ENCODE peak calls at places on chromosome 9, in seven cellular contexts. One of them, this sample, is unnamed.

GRCh38 chr9:80968611-80969010 is 720.7 kb downstream of the TLE1 start:
- DNase-seq in GM06990: no peak
- DNase-seq in WERI-Rb-1: no peak
- DNase-seq in foreskin fibroblast: peak
- DNase-seq in lung: no peak
- DNase-seq in CD4-positive, alpha-beta T cell: no peak
- DNase-seq in HepG2: no peak
- DNase-seq in this sample: no peak

GRCh38 chr9:110891760-110892159 is 146.5 kb downstream of the LPAR1 start:
- DNase-seq in CD4-positive, alpha-beta T cell: no peak
- DNase-seq in WERI-Rb-1: no peak
- DNase-seq in GM06990: no peak
- DNase-seq in foreskin fibroblast: peak
- DNase-seq in lung: no peak
- DNase-seq in HepG2: no peak
- DNase-seq in this sample: no peak

GRCh38 chr9:126670270-126670669 is 56.5 kb downstream of the LMX1B start:
- DNase-seq in WERI-Rb-1: no peak
- DNase-seq in HepG2: no peak
- DNase-seq in foreskin fibroblast: no peak
- DNase-seq in lung: no peak
- DNase-seq in GM06990: no peak
- DNase-seq in CD4-positive, alpha-beta T cell: no peak
- DNase-seq in this sample: no peak

GRCh38 chr9:3525088-3525835 is 539 bp downstream of the RFX3 start:
- DNase-seq in HepG2: no peak
- DNase-seq in lung: no peak
- DNase-seq in WERI-Rb-1: no peak
- DNase-seq in foreskin fibroblast: no peak
- DNase-seq in GM06990: no peak
- DNase-seq in CD4-positive, alpha-beta T cell: no peak
- DNase-seq in this sample: peak

GRCh38 chr9:93223241-93224180 is 39.6 kb downstream of the WNK2 start:
- DNase-seq in HepG2: no peak
- DNase-seq in CD4-positive, alpha-beta T cell: no peak
- DNase-seq in GM06990: no peak
- DNase-seq in WERI-Rb-1: no peak
- DNase-seq in foreskin fibroblast: peak
- DNase-seq in lung: no peak
- DNase-seq in this sample: no peak

GRCh38 chr9:22401671-22402070 is 45.0 kb upstream of the DMRTA1 start:
- DNase-seq in foreskin fibroblast: no peak
- DNase-seq in WERI-Rb-1: no peak
- DNase-seq in GM06990: no peak
- DNase-seq in CD4-positive, alpha-beta T cell: no peak
- DNase-seq in lung: no peak
- DNase-seq in HepG2: no peak
- DNase-seq in this sample: no peak

GRCh38 chr9:17075146-17075757 is 59.6 kb upstream of the CNTLN start:
- DNase-seq in WERI-Rb-1: no peak
- DNase-seq in foreskin fibroblast: no peak
- DNase-seq in lung: no peak
- DNase-seq in HepG2: no peak
- DNase-seq in GM06990: no peak
- DNase-seq in CD4-positive, alpha-beta T cell: no peak
- DNase-seq in this sample: no peak

GRCh38 chr9:105994970-105995369 is 300.6 kb downstream of the TMEM38B start:
- DNase-seq in HepG2: no peak
- DNase-seq in lung: no peak
- DNase-seq in GM06990: no peak
- DNase-seq in foreskin fibroblast: no peak
- DNase-seq in CD4-positive, alpha-beta T cell: no peak
- DNase-seq in WERI-Rb-1: no peak
- DNase-seq in this sample: no peak

GRCh38 chr9:106913276-106913675 is 50.3 kb downstream of the ZNF462 start:
- DNase-seq in CD4-positive, alpha-beta T cell: no peak
- DNase-seq in WERI-Rb-1: no peak
- DNase-seq in foreskin fibroblast: no peak
- DNase-seq in lung: no peak
- DNase-seq in HepG2: no peak
- DNase-seq in GM06990: no peak
- DNase-seq in this sample: no peak

GRCh38 chr9:93815677-93816076 is 139.5 kb downstream of the BARX1 start:
- DNase-seq in CD4-positive, alpha-beta T cell: no peak
- DNase-seq in foreskin fibroblast: no peak
- DNase-seq in GM06990: no peak
- DNase-seq in WERI-Rb-1: no peak
- DNase-seq in HepG2: no peak
- DNase-seq in lung: no peak
- DNase-seq in this sample: no peak

GRCh38 chr9:36126016-36126786 is 10.3 kb upstream of the GLIPR2 start:
- DNase-seq in WERI-Rb-1: no peak
- DNase-seq in CD4-positive, alpha-beta T cell: no peak
- DNase-seq in lung: no peak
- DNase-seq in GM06990: no peak
- DNase-seq in foreskin fibroblast: no peak
- DNase-seq in HepG2: no peak
- DNase-seq in this sample: no peak

GRCh38 chr9:85212887-85213286 is 528.9 kb downstream of the AGTPBP1 start:
- DNase-seq in HepG2: no peak
- DNase-seq in foreskin fibroblast: peak
- DNase-seq in WERI-Rb-1: no peak
- DNase-seq in lung: no peak
- DNase-seq in CD4-positive, alpha-beta T cell: no peak
- DNase-seq in GM06990: no peak
- DNase-seq in this sample: no peak

GRCh38 chr9:26973989-26974388 is 17.8 kb downstream of the IFT74 start:
- DNase-seq in foreskin fibroblast: no peak
- DNase-seq in GM06990: no peak
- DNase-seq in WERI-Rb-1: no peak
- DNase-seq in lung: no peak
- DNase-seq in HepG2: no peak
- DNase-seq in CD4-positive, alpha-beta T cell: no peak
- DNase-seq in this sample: no peak

DNA sequence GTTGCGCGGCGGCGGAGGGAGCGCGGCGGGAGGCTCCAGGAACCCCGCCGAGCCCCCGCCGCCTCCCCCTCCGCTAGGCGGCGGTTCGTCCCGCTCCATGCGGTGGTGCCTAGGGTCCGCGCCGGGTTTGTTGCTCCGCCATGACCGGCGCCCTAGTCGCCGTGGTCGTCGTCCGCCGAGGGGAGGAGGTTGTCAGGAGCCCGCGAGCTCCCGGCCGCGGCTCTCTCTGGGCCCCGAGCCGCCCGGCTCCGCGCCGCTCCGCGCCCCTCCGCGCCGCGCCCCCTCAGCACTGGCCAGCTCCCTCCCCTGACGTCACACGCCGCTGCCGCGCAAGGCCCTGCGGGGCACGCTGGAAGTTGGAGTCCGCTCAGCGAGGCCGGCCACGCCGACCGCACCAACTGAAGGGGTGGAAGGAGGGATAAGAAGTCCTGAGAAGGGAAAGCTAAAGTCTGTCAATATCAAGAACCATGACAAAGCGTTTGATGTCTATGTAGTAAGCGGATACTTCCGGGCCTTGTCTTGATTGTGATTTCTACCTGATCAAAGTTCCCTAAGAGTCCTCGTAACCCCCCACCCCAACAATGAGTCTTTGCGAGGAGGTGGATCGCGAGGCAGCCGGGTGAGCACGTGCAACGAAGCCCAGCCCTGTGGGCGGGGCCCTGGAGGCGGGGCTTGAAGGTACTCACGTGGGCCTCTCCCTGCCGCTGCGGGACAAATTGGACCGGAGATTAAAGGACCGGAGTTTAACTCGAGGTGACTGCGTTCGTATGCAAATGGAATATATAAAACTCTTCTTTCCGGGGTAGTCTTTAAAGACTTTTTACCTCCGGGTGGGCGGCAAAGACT is at the start of gene NR6A1:
- DNase-seq in lung: peak
- DNase-seq in CD4-positive, alpha-beta T cell: peak
- DNase-seq in WERI-Rb-1: peak
- DNase-seq in foreskin fibroblast: peak
- DNase-seq in HepG2: peak
- DNase-seq in GM06990: peak
- DNase-seq in this sample: peak
- TF ChIP-seq CTCF in lung: no peak
- TF ChIP-seq CTCF in CD4-positive, alpha-beta T cell: no peak
- TF ChIP-seq CTCF in WERI-Rb-1: no peak
- TF ChIP-seq CTCF in foreskin fibroblast: peak
- TF ChIP-seq CTCF in HepG2: no peak
- TF ChIP-seq CTCF in GM06990: peak
- TF ChIP-seq CTCF in this sample: no peak

GRCh38 chr9:13351768-13352386 is 72.4 kb upstream of the MPDZ start:
- DNase-seq in WERI-Rb-1: no peak
- DNase-seq in HepG2: peak
- DNase-seq in foreskin fibroblast: peak
- DNase-seq in CD4-positive, alpha-beta T cell: no peak
- DNase-seq in lung: no peak
- DNase-seq in GM06990: no peak
- DNase-seq in this sample: peak
- TF ChIP-seq CTCF in WERI-Rb-1: peak
- TF ChIP-seq CTCF in HepG2: peak
- TF ChIP-seq CTCF in foreskin fibroblast: peak
- TF ChIP-seq CTCF in CD4-positive, alpha-beta T cell: no peak
- TF ChIP-seq CTCF in lung: peak
- TF ChIP-seq CTCF in GM06990: peak
- TF ChIP-seq CTCF in this sample: peak

GRCh38 chr9:78865757-78866156 is 568.8 kb downstream of the PSAT1 start:
- DNase-seq in GM06990: no peak
- DNase-seq in HepG2: no peak
- DNase-seq in foreskin fibroblast: no peak
- DNase-seq in lung: no peak
- DNase-seq in CD4-positive, alpha-beta T cell: no peak
- DNase-seq in WERI-Rb-1: no peak
- DNase-seq in this sample: no peak

GRCh38 chr9:78863531-78863930 is 566.6 kb downstream of the PSAT1 start:
- DNase-seq in GM06990: no peak
- DNase-seq in foreskin fibroblast: no peak
- DNase-seq in CD4-positive, alpha-beta T cell: no peak
- DNase-seq in HepG2: no peak
- DNase-seq in WERI-Rb-1: no peak
- DNase-seq in lung: no peak
- DNase-seq in this sample: no peak

GRCh38 chr9:78871086-78871451 is 574.1 kb downstream of the PSAT1 start:
- DNase-seq in lung: no peak
- DNase-seq in foreskin fibroblast: no peak
- DNase-seq in GM06990: no peak
- DNase-seq in CD4-positive, alpha-beta T cell: no peak
- DNase-seq in HepG2: no peak
- DNase-seq in WERI-Rb-1: no peak
- DNase-seq in this sample: no peak

GRCh38 chr9:78871452-78872331 is 574.8 kb downstream of the PSAT1 start:
- DNase-seq in WERI-Rb-1: no peak
- DNase-seq in HepG2: no peak
- DNase-seq in GM06990: no peak
- DNase-seq in foreskin fibroblast: peak
- DNase-seq in CD4-positive, alpha-beta T cell: no peak
- DNase-seq in lung: no peak
- DNase-seq in this sample: no peak

GRCh38 chr9:78866228-78867132 is 569.6 kb downstream of the PSAT1 start:
- DNase-seq in foreskin fibroblast: peak
- DNase-seq in HepG2: peak
- DNase-seq in WERI-Rb-1: no peak
- DNase-seq in lung: no peak
- DNase-seq in GM06990: no peak
- DNase-seq in CD4-positive, alpha-beta T cell: no peak
- DNase-seq in this sample: no peak
- TF ChIP-seq CTCF in foreskin fibroblast: no peak
- TF ChIP-seq CTCF in HepG2: no peak
- TF ChIP-seq CTCF in WERI-Rb-1: no peak
- TF ChIP-seq CTCF in lung: no peak
- TF ChIP-seq CTCF in GM06990: no peak
- TF ChIP-seq CTCF in CD4-positive, alpha-beta T cell: no peak
- TF ChIP-seq CTCF in this sample: no peak

GRCh38 chr9:121353246-121353975 is 16.6 kb downstream of the STOM start:
- DNase-seq in CD4-positive, alpha-beta T cell: peak
- DNase-seq in HepG2: no peak
- DNase-seq in foreskin fibroblast: no peak
- DNase-seq in WERI-Rb-1: no peak
- DNase-seq in GM06990: no peak
- DNase-seq in lung: no peak
- DNase-seq in this sample: peak
- TF ChIP-seq CTCF in CD4-positive, alpha-beta T cell: no peak
- TF ChIP-seq CTCF in HepG2: no peak
- TF ChIP-seq CTCF in foreskin fibroblast: no peak
- TF ChIP-seq CTCF in WERI-Rb-1: no peak
- TF ChIP-seq CTCF in GM06990: no peak
- TF ChIP-seq CTCF in lung: no peak
- TF ChIP-seq CTCF in this sample: no peak

DNA sequence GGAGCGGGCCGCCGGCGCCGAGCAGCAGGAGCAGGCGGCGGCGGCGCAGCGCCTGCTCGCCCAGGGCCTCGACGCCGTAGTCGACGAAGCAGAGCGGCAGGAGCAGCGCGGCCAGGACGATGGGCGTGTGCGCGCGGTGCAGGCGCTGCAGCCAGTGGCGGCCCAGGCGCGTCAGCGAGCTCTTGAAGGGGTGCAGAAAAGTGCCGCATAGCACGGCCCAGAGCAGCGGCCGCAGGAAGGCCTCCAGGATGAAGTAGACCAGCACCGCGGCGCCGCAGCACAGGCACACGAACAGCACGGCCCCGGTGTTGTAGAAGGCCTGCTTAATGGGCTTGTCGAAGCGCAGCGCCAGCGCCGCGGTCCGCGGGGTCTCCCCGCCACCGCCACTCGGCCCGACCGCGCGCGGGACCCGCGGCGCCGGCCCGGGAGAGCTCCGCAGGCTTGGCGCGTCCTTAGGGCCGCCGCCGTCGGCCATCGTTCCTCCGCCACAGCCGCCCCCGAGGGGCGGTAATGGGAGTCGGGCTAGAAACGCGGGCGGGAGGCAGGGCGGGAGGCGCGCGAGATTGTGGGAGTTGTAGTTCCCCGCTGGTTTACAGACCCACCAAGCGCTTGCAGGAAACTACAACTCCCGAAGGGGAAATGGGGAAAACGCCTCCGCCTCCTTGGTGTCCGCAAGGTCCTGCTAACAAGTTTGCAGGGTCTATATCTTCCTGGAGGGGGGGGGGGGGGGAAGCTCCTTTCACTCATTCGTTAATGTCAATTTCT is at the start of gene TMEM245:
- DNase-seq in foreskin fibroblast: peak
- DNase-seq in WERI-Rb-1: peak
- DNase-seq in lung: peak
- DNase-seq in GM06990: peak
- DNase-seq in HepG2: peak
- DNase-seq in CD4-positive, alpha-beta T cell: peak
- DNase-seq in this sample: peak
- TF ChIP-seq CTCF in foreskin fibroblast: no peak
- TF ChIP-seq CTCF in WERI-Rb-1: peak
- TF ChIP-seq CTCF in lung: no peak
- TF ChIP-seq CTCF in GM06990: no peak
- TF ChIP-seq CTCF in HepG2: peak
- TF ChIP-seq CTCF in CD4-positive, alpha-beta T cell: no peak
- TF ChIP-seq CTCF in this sample: no peak